ENCODE peak calls at places on chromosomes 12 and 14, in seven cellular contexts. U is activated naive CD4-positive, alpha-beta T cell treated with anti-CD3 and anti-CD28 coated beads, Interleukin-2, amount 10 ng/mL, durations not matched to agents 7 days and 5 days; K is 8988T; M is erythroblast; W is RKO; O is EH; A is NCI-H2081. C is an unnamed sample.
A peak's percentile ranks its signal among the peaks of the same experiment; 100 is the strongest.

GRCh38 chr14:80615831-80616230 is 325.7 kb downstream of the CEP128 start:
- DNase-seq in U (no peak), K (no peak), M (no peak), W (no peak), O (no peak), A (no peak), C (no peak)

GRCh38 chr14:33150662-33151061 is 212.0 kb downstream of the NPAS3 start:
- DNase-seq in U (no peak), K (no peak), M (no peak), W (no peak), O (no peak), A (no peak), C (no peak)

GRCh38 chr14:74584966-74585365 is 27.1 kb downstream of the LTBP2 start:
- DNase-seq in U (no peak), K (no peak), M (no peak), W (no peak), O (no peak), A (no peak), C (no peak)

GRCh38 chr12:84070311-84070710 is 842.3 kb downstream of the SLC6A15 start:
- DNase-seq in U (no peak), K (no peak), M (no peak), W (no peak), O (peak; percentile 98), A (no peak), C (no peak)

GRCh38 chr14:96268426-96269358 is 12.7 kb downstream of the BDKRB1 start:
- DNase-seq in U (no peak), K (peak; percentile 54), M (no peak), W (no peak), O (peak; percentile 95), A (no peak), C (no peak)

GRCh38 chr12:94762259-94762942 is 112.0 kb upstream of the TMCC3 start:
- DNase-seq in U (no peak), K (no peak), M (no peak), W (no peak), O (no peak), A (no peak), C (no peak)

GRCh38 chr14:44759263-44759662 is 202.5 kb downstream of the KLHL28 start:
- DNase-seq in U (no peak), K (no peak), M (no peak), W (no peak), O (no peak), A (no peak), C (no peak)

GRCh38 chr12:89357297-89357730 is 5.0 kb upstream of the DUSP6 start:
- DNase-seq in U (no peak), K (no peak), M (no peak), W (no peak), O (no peak), A (no peak), C (no peak)

GRCh38 chr12:6647083-6647604 is at the start of gene ACRBP:
- DNase-seq in U (peak; percentile 56), K (no peak), M (peak; percentile 79), W (no peak), O (peak; percentile 76), A (peak; percentile 70), C (peak; percentile 84)

GRCh38 chr12:1851126-1851791 is 30.9 kb downstream of the LRTM2 start:
- DNase-seq in U (no peak), K (no peak), M (no peak), W (peak; percentile 16), O (peak; percentile 65), A (no peak), C (no peak)

GRCh38 chr12:32895688-32896437 is 714 bp downstream of the PKP2 start:
- DNase-seq in U (no peak), K (peak; percentile 49), M (no peak), W (peak; percentile 50), O (no peak), A (peak; percentile 23), C (no peak)

GRCh38 chr12:75289678-75290200 is 40.4 kb downstream of the CAPS2 start:
- DNase-seq in U (no peak), K (no peak), M (no peak), W (peak; percentile 57), O (peak; percentile 22), A (no peak), C (no peak)

GRCh38 chr14:24693353-24693737 is 59.4 kb upstream of the GZMB start:
- DNase-seq in U (no peak), K (no peak), M (no peak), W (no peak), O (no peak), A (no peak), C (no peak)

GRCh38 chr12:116630762-116631161 is 71.6 kb downstream of the MAP1LC3B2 start:
- DNase-seq in U (no peak), K (no peak), M (no peak), W (no peak), O (no peak), A (no peak), C (no peak)

GRCh38 chr12:13024151-13024946 is 19.8 kb upstream of the FAM234B start:
- DNase-seq in U (no peak), K (no peak), M (no peak), W (peak; percentile 58), O (peak; percentile 78), A (no peak), C (peak; percentile 82)

GRCh38 chr12:50112456-50113218 is 601 bp downstream of the COX14 start:
- DNase-seq in U (no peak), K (no peak), M (peak; percentile 80), W (peak; percentile 72), O (peak; percentile 67), A (no peak), C (peak; percentile 46)

GRCh38 chr12:46177842-46178608 is 90.8 kb downstream of the SLC38A1 start:
- DNase-seq in U (no peak), K (no peak), M (no peak), W (no peak), O (no peak), A (no peak), C (no peak)

GRCh38 chr14:105485720-105486332 is 860 bp upstream of the CRIP1 start:
- DNase-seq in U (peak; percentile 60), K (peak; percentile 92), M (peak; percentile 85), W (peak; percentile 32), O (no peak), A (no peak), C (no peak)

GRCh38 chr12:110718222-110718908 is 24.3 kb downstream of the PPP1CC start:
- DNase-seq in U (no peak), K (no peak), M (no peak), W (no peak), O (no peak), A (no peak), C (no peak)

GRCh38 chr14:69877492-69877891 is 1.7 kb upstream of the SMOC1 start:
- DNase-seq in U (no peak), K (peak; percentile 62), M (peak; percentile 13), W (no peak), O (peak; percentile 11), A (peak; percentile 67), C (no peak)

GRCh38 chr12:52043386-52044212 is 7.6 kb upstream of the NR4A1 start:
- DNase-seq in U (no peak), K (no peak), M (no peak), W (no peak), O (peak; percentile 74), A (no peak), C (no peak)

GRCh38 chr12:42759622-42760273 is 170.2 kb upstream of the PRICKLE1 start:
- DNase-seq in U (no peak), K (no peak), M (no peak), W (no peak), O (peak; percentile 33), A (no peak), C (no peak)

GRCh38 chr14:71267691-71268090 is 360.4 kb downstream of the PCNX1 start:
- DNase-seq in U (no peak), K (no peak), M (no peak), W (no peak), O (peak; percentile 35), A (no peak), C (no peak)

GRCh38 chr12:29024117-29024516 is 125.0 kb upstream of the FAR2 start:
- DNase-seq in U (no peak), K (no peak), M (no peak), W (peak; percentile 34), O (no peak), A (no peak), C (no peak)

GRCh38 chr12:65496617-65497016 is 218.1 kb downstream of the MSRB3 start:
- DNase-seq in U (no peak), K (no peak), M (no peak), W (no peak), O (no peak), A (no peak), C (no peak)

GRCh38 chr12:2732290-2732689 is 62.5 kb upstream of the FKBP4 start:
- DNase-seq in U (no peak), K (no peak), M (no peak), W (no peak), O (no peak), A (no peak), C (no peak)

GRCh38 chr14:58565834-58566233 is 71.9 kb upstream of the DACT1 start:
- DNase-seq in U (no peak), K (no peak), M (peak; percentile 8), W (no peak), O (no peak), A (no peak), C (no peak)

GRCh38 chr12:96698965-96699364 is 208.1 kb upstream of the NEDD1 start:
- DNase-seq in U (no peak), K (no peak), M (no peak), W (no peak), O (no peak), A (no peak), C (no peak)

GRCh38 chr12:25625146-25625545 is 72.1 kb upstream of the LMNTD1 start:
- DNase-seq in U (no peak), K (no peak), M (no peak), W (no peak), O (peak; percentile 7), A (no peak), C (no peak)

GRCh38 chr12:77795699-77796098 is 35.0 kb upstream of the NAV3 start:
- DNase-seq in U (no peak), K (no peak), M (no peak), W (no peak), O (no peak), A (no peak), C (no peak)

GRCh38 chr14:93748208-93749080 is 39.8 kb downstream of the PRIMA1 start:
- DNase-seq in U (no peak), K (no peak), M (peak; percentile 87), W (no peak), O (no peak), A (no peak), C (no peak)

GRCh38 chr12:91017511-91018263 is 12.9 kb upstream of the EPYC start:
- DNase-seq in U (no peak), K (no peak), M (no peak), W (no peak), O (no peak), A (no peak), C (no peak)

GRCh38 chr12:24496755-24497154 is 452.1 kb downstream of the BCAT1 start:
- DNase-seq in U (no peak), K (no peak), M (no peak), W (no peak), O (peak; percentile 74), A (no peak), C (no peak)

GRCh38 chr14:96501746-96502620 is at the start of gene PAPOLA:
- DNase-seq in U (peak; percentile 96), K (peak; percentile 79), M (peak; percentile 97), W (peak; percentile 95), O (peak; percentile 94), A (peak; percentile 98), C (peak; percentile 87)

GRCh38 chr12:67980391-67980790 is 8.9 kb upstream of the IFNG-AS1 start:
- DNase-seq in U (no peak), K (no peak), M (no peak), W (no peak), O (no peak), A (no peak), C (no peak)